ENCODE peak calls at places on chromosomes 7 and 10, in seven cellular contexts. E is MM.1S, U is PC-3, F is uterus, T is coronary artery, O is cardiac fibroblast, H is AG04449. N is an unnamed sample.

GRCh38 chr10:30529373-30529998 is 95.5 kb downstream of the MAP3K8 start:
- DNase-seq in T (peak), H (no peak), O (no peak), F (peak), U (no peak), E (peak), N (no peak)

GRCh38 chr7:28588606-28589005 is 176.3 kb downstream of the CREB5 start:
- DNase-seq in T (no peak), H (no peak), E (no peak), U (no peak), O (no peak), F (no peak), N (no peak)

GRCh38 chr10:70890917-70891431 is 2.6 kb upstream of the PCBD1 start:
- DNase-seq in O (no peak), U (no peak), T (no peak), H (no peak), E (no peak), F (peak), N (no peak)

GRCh38 chr7:150388709-150389531 is 9.8 kb downstream of the ZNF775 start:
- DNase-seq in O (no peak), H (no peak), T (no peak), U (no peak), F (peak), E (no peak), N (no peak)

GRCh38 chr10:472241-472910 is 217.1 kb downstream of the DIP2C start:
- DNase-seq in T (peak), E (no peak), H (no peak), F (no peak), U (no peak), O (no peak), N (no peak)

GRCh38 chr7:1533569-1534329 is 3.2 kb downstream of the MAFK start:
- DNase-seq in U (peak), F (peak), T (peak), H (peak), E (no peak), O (peak), N (peak)

GRCh38 chr10:4190876-4191275 is 405.9 kb upstream of the KLF6 start:
- DNase-seq in H (no peak), O (no peak), U (no peak), F (no peak), E (no peak), T (no peak), N (peak)

GRCh38 chr7:150978136-150978789 is at the start of gene KCNH2:
- DNase-seq in H (no peak), O (no peak), F (peak), E (peak), U (no peak), T (no peak), N (no peak)

GRCh38 chr10:132133449-132134291 is 53.1 kb upstream of the DPYSL4 start:
- DNase-seq in T (no peak), F (no peak), O (no peak), H (no peak), U (no peak), E (no peak), N (no peak)

GRCh38 chr7:100215895-100216294 is 3.9 kb upstream of the PVRIG start:
- DNase-seq in U (no peak), F (peak), O (peak), H (no peak), E (no peak), T (no peak), N (no peak)

GRCh38 chr7:121793716-121794115 is 79.2 kb upstream of the PTPRZ1 start:
- DNase-seq in H (no peak), E (no peak), O (no peak), T (no peak), U (no peak), F (no peak), N (peak)

GRCh38 chr10:50470345-50470744 is 153.4 kb downstream of the SGMS1 start:
- DNase-seq in F (no peak), E (no peak), O (no peak), U (peak), H (no peak), T (no peak), N (peak)

GRCh38 chr7:34825221-34825620 is 167.2 kb downstream of the NPSR1 start:
- DNase-seq in T (no peak), F (no peak), H (no peak), U (peak), O (no peak), E (no peak), N (peak)

GRCh38 chr10:58712982-58713381 is 200.3 kb downstream of the BICC1 start:
- DNase-seq in H (no peak), O (peak), U (peak), T (no peak), F (no peak), E (no peak), N (no peak)

GRCh38 chr7:112510032-112510742 is 29.4 kb downstream of the LSMEM1 start:
- DNase-seq in H (peak), T (no peak), E (no peak), U (peak), O (peak), F (no peak), N (peak)

GRCh38 chr10:17787087-17787942 is 21.8 kb upstream of the MRC1 start:
- DNase-seq in H (peak), T (no peak), F (no peak), U (peak), E (no peak), O (peak), N (peak)

GRCh38 chr7:45325378-45325777 is 167.8 kb downstream of the RAMP3 start:
- DNase-seq in U (no peak), O (no peak), H (no peak), T (no peak), F (no peak), E (no peak), N (no peak)

GRCh38 chr10:132290631-132291030 is 17.1 kb downstream of the STK32C start:
- DNase-seq in O (no peak), E (no peak), H (no peak), F (no peak), T (no peak), U (no peak), N (no peak)

GRCh38 chr10:10503772-10504171 is 513.9 kb upstream of the CELF2 start:
- DNase-seq in U (no peak), O (no peak), H (no peak), T (no peak), F (no peak), E (no peak), N (no peak)

GRCh38 chr7:117217636-117218035 is 105.2 kb downstream of the WNT2 start:
- DNase-seq in T (no peak), F (no peak), E (no peak), U (no peak), H (peak), O (peak), N (no peak)

GRCh38 chr10:123150986-123151738 is 3.0 kb upstream of the BUB3 start:
- DNase-seq in U (no peak), F (no peak), E (no peak), O (no peak), T (no peak), H (no peak), N (no peak)

GRCh38 chr7:29611941-29612527 is 48.4 kb downstream of the PRR15 start:
- DNase-seq in U (no peak), F (no peak), O (no peak), H (no peak), E (no peak), T (no peak), N (no peak)

GRCh38 chr10:66187096-66187733 is 738.6 kb upstream of the LRRTM3 start:
- DNase-seq in F (no peak), T (no peak), O (no peak), U (peak), H (no peak), E (no peak), N (no peak)

GRCh38 chr7:159104188-159105030 is 40.3 kb downstream of the VIPR2 start:
- DNase-seq in T (no peak), F (peak), U (no peak), O (no peak), H (no peak), E (no peak), N (no peak)

GRCh38 chr10:109877546-109877945 is 45.8 kb downstream of the XPNPEP1 start:
- DNase-seq in T (no peak), F (no peak), O (no peak), U (no peak), H (no peak), E (no peak), N (no peak)

GRCh38 chr7:78326189-78326588 is 527.6 kb downstream of the PHTF2 start:
- DNase-seq in E (no peak), T (no peak), F (no peak), H (peak), O (peak), U (peak), N (peak)

GRCh38 chr10:49558194-49558593 is 19.3 kb upstream of the ERCC6 start:
- DNase-seq in U (no peak), O (no peak), E (no peak), H (no peak), T (no peak), F (no peak), N (peak)

GRCh38 chr10:62545667-62546066 is 171.5 kb downstream of the ZNF365 start:
- DNase-seq in F (peak), E (no peak), U (no peak), T (no peak), H (no peak), O (peak), N (no peak)

GRCh38 chr7:21108182-21108581 is 319.7 kb upstream of the SP4 start:
- DNase-seq in U (peak), H (no peak), F (no peak), T (no peak), E (no peak), O (no peak), N (no peak)

GRCh38 chr10:7565871-7566270 is 100.9 kb downstream of the ITIH5 start:
- DNase-seq in U (no peak), O (no peak), F (no peak), H (no peak), E (no peak), T (no peak), N (no peak)

GRCh38 chr10:1368772-1369171 is 312.6 kb downstream of the WDR37 start:
- DNase-seq in O (no peak), U (peak), F (no peak), H (no peak), E (no peak), T (peak), N (no peak)

DNA sequence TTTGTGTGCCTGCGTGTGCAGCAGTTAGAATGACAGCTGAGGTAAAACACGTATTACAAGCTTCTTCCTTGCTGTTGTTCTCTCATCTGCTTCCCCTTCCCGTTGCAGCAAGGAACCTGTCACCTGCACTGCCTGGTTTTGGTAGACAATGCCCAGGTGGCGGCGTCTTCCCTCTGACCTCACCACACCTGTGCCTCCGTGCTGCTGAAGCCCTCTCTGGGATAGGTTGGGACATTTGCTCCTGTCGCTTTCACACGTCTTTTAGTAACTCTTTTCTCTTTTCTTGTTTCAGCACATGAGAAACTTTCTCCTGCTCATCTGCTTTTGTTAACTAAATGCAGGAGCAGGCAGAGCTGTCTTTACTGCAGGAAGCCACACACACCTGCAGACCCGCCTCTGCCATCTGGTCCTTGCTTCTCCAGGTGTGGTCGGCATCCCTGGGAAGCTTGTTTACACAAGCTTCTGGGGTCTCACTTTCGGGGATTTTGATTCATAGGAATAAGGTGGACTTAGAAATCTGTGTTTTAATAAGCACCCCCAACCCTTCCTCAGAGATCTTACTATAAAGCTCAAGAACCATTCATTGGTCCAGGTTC is 60.7 kb upstream of the EXOC6 start:
- DNase-seq in T (no peak), U (no peak), F (no peak), H (no peak), E (peak), O (no peak), N (no peak)
- H3K4me3 ChIP-seq in T (no peak), U (no peak), F (no peak), H (no peak), E (no peak), O (no peak), N (no peak)

DNA sequence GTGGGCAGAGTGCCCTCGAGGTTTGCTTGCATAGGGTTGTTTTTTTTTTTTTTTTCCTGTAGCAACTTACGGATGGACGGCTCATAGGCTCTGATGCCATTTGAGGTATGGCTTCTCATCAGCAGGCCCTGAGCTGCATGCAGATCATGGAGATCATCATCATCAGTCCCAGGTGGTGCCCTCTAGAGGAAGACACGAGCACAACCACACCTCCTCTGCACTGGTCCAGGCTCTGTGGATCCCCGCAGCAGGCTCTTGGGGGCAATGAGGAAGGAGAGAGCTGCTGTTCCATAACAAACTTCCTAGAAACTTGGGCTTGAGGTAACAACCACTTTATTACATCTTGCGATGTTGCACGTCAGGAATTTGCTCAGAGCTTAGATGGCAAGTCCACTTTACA is 132.7 kb upstream of the CXCL12 start:
- DNase-seq in U (peak), F (no peak), T (no peak), H (no peak), O (peak), E (no peak), N (no peak)
- TF ChIP-seq CTCF in U (peak), F (no peak), T (no peak), H (peak), O (no peak), E (peak), N (no peak)

GRCh38 chr7:26190417-26190869 is 10.1 kb downstream of the HNRNPA2B1 start:
- DNase-seq in H (no peak), O (no peak), E (no peak), U (no peak), F (no peak), T (no peak), N (no peak)

GRCh38 chr7:26191233-26191973 is 9.1 kb downstream of the HNRNPA2B1 start:
- DNase-seq in H (no peak), U (no peak), E (no peak), T (no peak), O (no peak), F (no peak), N (no peak)

GRCh38 chr7:26193432-26194206 is 6.9 kb downstream of the HNRNPA2B1 start:
- DNase-seq in H (no peak), T (no peak), F (no peak), U (no peak), E (no peak), O (no peak), N (no peak)

GRCh38 chr7:26192485-26193087 is 8.0 kb downstream of the HNRNPA2B1 start:
- DNase-seq in T (no peak), U (no peak), O (no peak), E (no peak), H (no peak), F (no peak), N (no peak)

DNA sequence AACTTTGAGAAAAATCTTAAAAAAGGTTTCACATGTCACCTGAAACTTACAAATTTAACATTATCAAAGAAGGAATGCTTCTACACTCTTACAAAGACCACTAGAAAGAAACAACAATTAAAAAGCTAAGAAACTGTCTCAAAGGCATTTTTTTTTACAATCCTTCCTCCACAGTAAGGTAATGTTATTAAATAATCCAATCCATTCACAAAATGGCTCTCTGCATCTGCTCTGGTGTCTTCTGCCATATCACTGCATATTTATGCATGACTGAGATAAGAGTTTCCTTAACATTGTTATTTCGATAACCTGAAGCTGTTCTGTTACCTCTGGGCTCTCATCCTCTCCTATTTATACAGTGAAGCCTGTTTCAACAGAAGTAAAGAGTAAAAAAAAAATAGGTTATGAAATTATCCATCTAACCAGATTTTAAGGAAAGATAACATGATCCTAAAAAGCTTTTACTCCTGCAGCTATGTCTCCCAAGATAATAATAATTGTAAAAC is 8.5 kb downstream of the HNRNPA2B1 start:
- DNase-seq in T (no peak), H (no peak), E (no peak), F (no peak), O (no peak), U (no peak), N (no peak)
- H3K4me3 ChIP-seq in T (no peak), H (no peak), E (no peak), F (no peak), O (no peak), U (no peak), N (no peak)

GRCh38 chr10:6476989-6477388 is 103.1 kb downstream of the PRKCQ start:
- DNase-seq in O (no peak), U (no peak), F (no peak), H (no peak), T (no peak), E (no peak), N (peak)

GRCh38 chr10:6473901-6474370 is 106.1 kb downstream of the PRKCQ start:
- DNase-seq in T (no peak), H (no peak), U (no peak), O (peak), F (no peak), E (peak), N (peak)

GRCh38 chr10:6482737-6483362 is 97.2 kb downstream of the PRKCQ start:
- DNase-seq in F (no peak), T (no peak), H (no peak), E (no peak), U (no peak), O (no peak), N (no peak)

GRCh38 chr10:6473430-6473829 is 106.6 kb downstream of the PRKCQ start:
- DNase-seq in E (peak), F (no peak), H (no peak), T (no peak), U (no peak), O (no peak), N (no peak)

GRCh38 chr10:6478722-6479121 is 101.4 kb downstream of the PRKCQ start:
- DNase-seq in T (no peak), E (no peak), F (no peak), H (no peak), U (no peak), O (no peak), N (no peak)
- TF ChIP-seq CTCF in T (no peak), E (no peak), F (no peak), H (no peak), U (no peak), O (no peak), N (no peak)

GRCh38 chr10:69130251-69130650 is 6.3 kb downstream of the VPS26A start:
- DNase-seq in O (peak), U (no peak), F (no peak), E (no peak), H (no peak), T (no peak), N (no peak)

GRCh38 chr10:69123747-69124557 is at the start of gene VPS26A:
- DNase-seq in E (peak), O (peak), U (peak), H (peak), T (peak), F (peak), N (peak)

GRCh38 chr10:69124558-69125121 is 662 bp downstream of the VPS26A start:
- DNase-seq in H (no peak), E (peak), U (peak), O (peak), T (peak), F (peak), N (peak)

GRCh38 chr10:69123306-69123746 is 652 bp upstream of the VPS26A start:
- DNase-seq in U (peak), E (no peak), H (no peak), O (peak), F (no peak), T (no peak), N (peak)

GRCh38 chr10:69125554-69125953 is 1.6 kb downstream of the VPS26A start:
- DNase-seq in O (no peak), E (no peak), T (no peak), F (no peak), U (no peak), H (no peak), N (no peak)
- H3K4me3 ChIP-seq in O (peak), E (peak), T (peak), F (peak), U (peak), H (peak), N (peak)

GRCh38 chr10:119026301-119027110 is 3.0 kb upstream of the NANOS1 start:
- DNase-seq in T (no peak), U (peak), F (no peak), H (no peak), O (no peak), E (no peak), N (no peak)

GRCh38 chr10:119029613-119030420 is at the start of gene NANOS1:
- DNase-seq in H (no peak), T (no peak), E (peak), O (no peak), F (no peak), U (peak), N (no peak)

GRCh38 chr10:119028900-119029612 is 458 bp upstream of the NANOS1 start:
- DNase-seq in E (peak), H (no peak), F (peak), U (peak), O (peak), T (peak), N (peak)

GRCh38 chr10:119031496-119032059 is 2.1 kb downstream of the NANOS1 start:
- DNase-seq in H (no peak), E (peak), T (no peak), F (no peak), O (no peak), U (peak), N (peak)

DNA sequence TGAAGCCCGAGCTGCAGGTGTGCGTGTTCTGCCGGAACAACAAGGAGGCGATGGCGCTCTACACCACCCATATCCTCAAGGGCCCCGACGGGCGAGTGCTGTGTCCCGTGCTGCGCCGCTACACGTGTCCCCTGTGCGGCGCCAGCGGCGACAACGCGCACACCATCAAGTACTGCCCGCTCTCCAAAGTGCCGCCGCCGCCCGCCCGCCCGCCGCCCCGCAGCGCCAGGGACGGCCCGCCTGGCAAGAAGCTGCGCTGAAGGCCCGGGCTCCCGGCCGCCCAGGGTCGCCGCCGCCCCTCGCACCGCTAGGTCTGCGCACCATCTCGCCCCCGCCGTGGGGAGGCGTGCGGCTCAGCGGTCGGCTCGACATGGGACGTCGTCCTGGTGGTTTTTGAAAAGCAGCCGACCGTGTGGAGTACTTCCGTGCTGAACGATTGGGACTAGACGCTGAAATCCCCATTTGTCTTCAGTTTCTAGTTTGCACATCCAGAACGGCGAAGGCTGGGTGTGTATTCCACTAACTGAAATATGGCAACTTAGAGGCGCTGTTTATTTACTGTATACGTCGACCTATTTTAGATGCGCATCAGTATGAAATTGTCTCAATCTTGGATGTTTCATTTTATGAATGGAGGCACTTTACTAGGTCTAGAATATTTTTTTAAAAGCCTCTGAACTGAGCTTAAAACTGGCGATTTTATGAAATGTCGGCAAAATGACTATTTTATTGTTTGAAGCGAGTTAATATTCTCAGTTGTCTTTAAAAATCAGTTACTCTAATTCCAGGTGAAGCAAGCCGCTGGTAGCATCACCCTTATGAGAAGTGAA is 1.1 kb downstream of the NANOS1 start:
- DNase-seq in O (peak), F (no peak), H (no peak), U (peak), T (no peak), E (peak), N (peak)
- TF ChIP-seq CTCF in O (no peak), F (no peak), H (no peak), U (no peak), T (no peak), E (no peak), N (peak)